ENCODE peak calls at places on chromosome 1, in six cellular contexts. One of them, this sample, is unnamed.

GRCh38 chr1:201791775-201792166 is 37.2 kb upstream of the IPO9 start:
- DNase-seq in uterus: peak
- DNase-seq in AG10803: peak
- DNase-seq in foreskin fibroblast: peak
- DNase-seq in thoracic aorta: peak
- DNase-seq in GM23248: peak
- DNase-seq in this sample: peak

GRCh38 chr1:45205000-45205909 is 1.1 kb downstream of the ZSWIM5 start:
- DNase-seq in uterus: peak
- DNase-seq in foreskin fibroblast: peak
- DNase-seq in AG10803: peak
- DNase-seq in thoracic aorta: no peak
- DNase-seq in GM23248: peak
- DNase-seq in this sample: peak

GRCh38 chr1:1173793-1174415 is at the start of gene TTLL10:
- DNase-seq in GM23248: no peak
- DNase-seq in uterus: no peak
- DNase-seq in foreskin fibroblast: no peak
- DNase-seq in AG10803: no peak
- DNase-seq in thoracic aorta: no peak
- DNase-seq in this sample: peak

GRCh38 chr1:243508303-243508713 is 252.5 kb downstream of the SDCCAG8 start:
- DNase-seq in thoracic aorta: no peak
- DNase-seq in GM23248: no peak
- DNase-seq in uterus: no peak
- DNase-seq in AG10803: no peak
- DNase-seq in foreskin fibroblast: no peak
- DNase-seq in this sample: no peak

GRCh38 chr1:79599257-79599656 is 592.7 kb upstream of the ADGRL4 start:
- DNase-seq in foreskin fibroblast: peak
- DNase-seq in AG10803: peak
- DNase-seq in thoracic aorta: no peak
- DNase-seq in uterus: no peak
- DNase-seq in GM23248: no peak
- DNase-seq in this sample: no peak

GRCh38 chr1:15866696-15867687 is 19.5 kb downstream of the SPEN start:
- DNase-seq in uterus: no peak
- DNase-seq in GM23248: peak
- DNase-seq in foreskin fibroblast: peak
- DNase-seq in AG10803: peak
- DNase-seq in thoracic aorta: no peak
- DNase-seq in this sample: no peak

GRCh38 chr1:55860816-55861519 is 645.8 kb upstream of the USP24 start:
- DNase-seq in uterus: no peak
- DNase-seq in GM23248: no peak
- DNase-seq in thoracic aorta: no peak
- DNase-seq in AG10803: no peak
- DNase-seq in foreskin fibroblast: peak
- DNase-seq in this sample: no peak

GRCh38 chr1:145990249-145991097 is 5.9 kb downstream of the TXNIP start:
- DNase-seq in uterus: peak
- DNase-seq in foreskin fibroblast: peak
- DNase-seq in AG10803: peak
- DNase-seq in GM23248: peak
- DNase-seq in thoracic aorta: no peak
- DNase-seq in this sample: no peak

GRCh38 chr1:204213668-204214662 is at the start of gene GOLT1A:
- DNase-seq in GM23248: peak
- DNase-seq in AG10803: peak
- DNase-seq in thoracic aorta: no peak
- DNase-seq in foreskin fibroblast: peak
- DNase-seq in uterus: peak
- DNase-seq in this sample: peak

GRCh38 chr1:216425577-216425976 is 2.3 kb upstream of the USH2A start:
- DNase-seq in uterus: no peak
- DNase-seq in AG10803: no peak
- DNase-seq in thoracic aorta: no peak
- DNase-seq in GM23248: no peak
- DNase-seq in foreskin fibroblast: no peak
- DNase-seq in this sample: no peak

GRCh38 chr1:23196627-23197328 is 20.5 kb downstream of the HTR1D start:
- DNase-seq in uterus: no peak
- DNase-seq in GM23248: peak
- DNase-seq in thoracic aorta: no peak
- DNase-seq in AG10803: peak
- DNase-seq in foreskin fibroblast: peak
- DNase-seq in this sample: peak

GRCh38 chr1:2233997-2234761 is 6.1 kb downstream of the SKI start:
- DNase-seq in AG10803: peak
- DNase-seq in thoracic aorta: peak
- DNase-seq in foreskin fibroblast: peak
- DNase-seq in uterus: peak
- DNase-seq in GM23248: peak
- DNase-seq in this sample: peak

GRCh38 chr1:153963850-153964331 is 554 bp upstream of the SLC39A1 start:
- DNase-seq in AG10803: no peak
- DNase-seq in uterus: peak
- DNase-seq in foreskin fibroblast: peak
- DNase-seq in thoracic aorta: no peak
- DNase-seq in GM23248: peak
- DNase-seq in this sample: peak

GRCh38 chr1:234961468-234962339 is 166.9 kb downstream of the TOMM20 start:
- DNase-seq in AG10803: peak
- DNase-seq in uterus: no peak
- DNase-seq in foreskin fibroblast: peak
- DNase-seq in GM23248: peak
- DNase-seq in thoracic aorta: no peak
- DNase-seq in this sample: peak

GRCh38 chr1:99264201-99265021 is at the start of gene PLPPR4:
- DNase-seq in thoracic aorta: no peak
- DNase-seq in GM23248: peak
- DNase-seq in uterus: peak
- DNase-seq in AG10803: peak
- DNase-seq in foreskin fibroblast: peak
- DNase-seq in this sample: peak

DNA sequence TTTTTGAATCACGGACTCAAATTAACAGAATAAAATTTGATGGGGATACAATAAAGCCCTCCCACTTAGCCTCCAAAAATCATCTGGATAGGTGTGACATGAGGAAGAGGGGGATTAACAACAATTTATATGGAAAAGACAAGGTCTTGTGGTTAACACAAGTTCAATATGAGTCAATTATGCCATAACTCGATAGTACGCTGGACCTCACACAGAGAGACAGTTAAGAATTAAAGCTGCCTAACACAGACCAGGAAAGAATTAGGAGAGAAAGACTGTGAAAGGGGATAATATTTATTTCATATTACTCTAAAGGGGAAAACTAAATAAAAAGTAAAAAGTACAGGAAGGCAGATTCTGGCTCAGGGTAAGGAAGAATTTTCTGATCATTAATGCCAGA is 243.7 kb upstream of the LYPLAL1 start:
- DNase-seq in uterus: no peak
- DNase-seq in GM23248: no peak
- DNase-seq in thoracic aorta: no peak
- DNase-seq in AG10803: no peak
- DNase-seq in foreskin fibroblast: no peak
- DNase-seq in this sample: no peak
- H3K4me3 ChIP-seq in uterus: no peak
- H3K4me3 ChIP-seq in GM23248: no peak
- H3K4me3 ChIP-seq in thoracic aorta: no peak
- H3K4me3 ChIP-seq in AG10803: no peak
- H3K4me3 ChIP-seq in foreskin fibroblast: no peak
- H3K4me3 ChIP-seq in this sample: no peak

GRCh38 chr1:197614916-197615692 is 160.2 kb downstream of the DENND1B start:
- DNase-seq in thoracic aorta: no peak
- DNase-seq in uterus: no peak
- DNase-seq in foreskin fibroblast: peak
- DNase-seq in GM23248: peak
- DNase-seq in AG10803: peak
- DNase-seq in this sample: no peak
- H3K4me3 ChIP-seq in thoracic aorta: no peak
- H3K4me3 ChIP-seq in uterus: no peak
- H3K4me3 ChIP-seq in foreskin fibroblast: no peak
- H3K4me3 ChIP-seq in GM23248: no peak
- H3K4me3 ChIP-seq in AG10803: no peak
- H3K4me3 ChIP-seq in this sample: no peak

GRCh38 chr1:25707280-25708016 is 90.9 kb downstream of the MAN1C1 start:
- DNase-seq in uterus: peak
- DNase-seq in thoracic aorta: no peak
- DNase-seq in AG10803: peak
- DNase-seq in foreskin fibroblast: peak
- DNase-seq in GM23248: peak
- DNase-seq in this sample: no peak
- H3K4me3 ChIP-seq in uterus: no peak
- H3K4me3 ChIP-seq in thoracic aorta: no peak
- H3K4me3 ChIP-seq in AG10803: no peak
- H3K4me3 ChIP-seq in foreskin fibroblast: no peak
- H3K4me3 ChIP-seq in GM23248: peak
- H3K4me3 ChIP-seq in this sample: no peak

GRCh38 chr1:6033986-6034749 is 11.5 kb upstream of the KCNAB2 start:
- DNase-seq in uterus: no peak
- DNase-seq in AG10803: no peak
- DNase-seq in foreskin fibroblast: peak
- DNase-seq in GM23248: peak
- DNase-seq in thoracic aorta: no peak
- DNase-seq in this sample: peak

GRCh38 chr1:6035719-6036118 is 10.0 kb upstream of the KCNAB2 start:
- DNase-seq in foreskin fibroblast: no peak
- DNase-seq in GM23248: no peak
- DNase-seq in thoracic aorta: no peak
- DNase-seq in uterus: no peak
- DNase-seq in AG10803: no peak
- DNase-seq in this sample: peak

GRCh38 chr1:6033124-6033523 is 12.6 kb upstream of the KCNAB2 start:
- DNase-seq in GM23248: no peak
- DNase-seq in uterus: no peak
- DNase-seq in thoracic aorta: no peak
- DNase-seq in AG10803: no peak
- DNase-seq in foreskin fibroblast: no peak
- DNase-seq in this sample: no peak

GRCh38 chr1:6035265-6035664 is 10.4 kb upstream of the KCNAB2 start:
- DNase-seq in GM23248: no peak
- DNase-seq in AG10803: no peak
- DNase-seq in foreskin fibroblast: no peak
- DNase-seq in thoracic aorta: no peak
- DNase-seq in uterus: no peak
- DNase-seq in this sample: peak

DNA sequence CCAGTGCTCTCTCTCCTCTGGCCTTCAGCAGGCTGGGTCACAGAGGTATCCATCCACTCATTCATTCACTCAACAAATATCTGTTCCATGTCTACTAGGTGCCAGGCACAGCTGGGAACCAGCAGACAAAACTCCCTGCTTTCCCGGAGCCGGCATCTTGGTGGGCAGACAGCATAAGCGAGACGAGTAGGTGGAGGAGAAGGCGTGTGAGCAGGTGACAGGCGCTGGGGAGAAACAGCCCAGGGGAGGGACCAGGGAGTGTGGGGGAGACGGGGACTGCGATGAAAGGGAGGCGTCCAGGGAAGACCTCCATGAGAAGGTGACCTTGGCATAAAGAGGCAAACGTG is 11.0 kb upstream of the KCNAB2 start:
- DNase-seq in GM23248: no peak
- DNase-seq in foreskin fibroblast: no peak
- DNase-seq in AG10803: no peak
- DNase-seq in thoracic aorta: no peak
- DNase-seq in uterus: no peak
- DNase-seq in this sample: peak
- H3K4me3 ChIP-seq in GM23248: no peak
- H3K4me3 ChIP-seq in foreskin fibroblast: no peak
- H3K4me3 ChIP-seq in AG10803: no peak
- H3K4me3 ChIP-seq in thoracic aorta: no peak
- H3K4me3 ChIP-seq in uterus: no peak
- H3K4me3 ChIP-seq in this sample: no peak

GRCh38 chr1:6181347-6181770 is 1.2 kb upstream of the CHD5 start:
- DNase-seq in AG10803: no peak
- DNase-seq in uterus: no peak
- DNase-seq in foreskin fibroblast: peak
- DNase-seq in thoracic aorta: no peak
- DNase-seq in GM23248: peak
- DNase-seq in this sample: peak

GRCh38 chr1:6178751-6179563 is 1.2 kb downstream of the CHD5 start:
- DNase-seq in thoracic aorta: no peak
- DNase-seq in foreskin fibroblast: no peak
- DNase-seq in GM23248: peak
- DNase-seq in uterus: no peak
- DNase-seq in AG10803: no peak
- DNase-seq in this sample: peak

GRCh38 chr1:6179564-6180175 is 451 bp downstream of the CHD5 start:
- DNase-seq in thoracic aorta: no peak
- DNase-seq in GM23248: peak
- DNase-seq in foreskin fibroblast: no peak
- DNase-seq in uterus: no peak
- DNase-seq in AG10803: no peak
- DNase-seq in this sample: peak

GRCh38 chr1:6180578-6181311 is 624 bp upstream of the CHD5 start:
- DNase-seq in AG10803: no peak
- DNase-seq in thoracic aorta: no peak
- DNase-seq in uterus: no peak
- DNase-seq in foreskin fibroblast: no peak
- DNase-seq in GM23248: peak
- DNase-seq in this sample: no peak

DNA sequence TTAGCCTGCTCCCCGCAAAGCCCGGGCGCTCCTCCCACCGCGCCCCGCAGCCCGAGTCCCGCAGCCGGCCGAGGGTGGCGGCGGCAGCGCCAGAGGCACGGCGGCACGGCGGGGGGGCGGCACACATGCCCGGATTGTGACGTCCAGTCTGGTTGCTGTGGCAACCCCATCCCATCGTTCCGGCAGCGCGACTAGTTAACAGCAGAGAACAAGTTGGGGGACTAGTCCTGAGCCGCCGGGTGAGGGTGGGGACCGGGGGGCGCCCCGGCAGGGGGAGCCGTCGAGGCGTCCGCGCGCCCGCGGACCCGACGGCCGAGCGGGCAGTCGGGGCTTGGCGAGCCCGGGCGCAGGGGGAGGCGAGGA is at the start of gene CHD5:
- DNase-seq in uterus: no peak
- DNase-seq in GM23248: peak
- DNase-seq in thoracic aorta: no peak
- DNase-seq in AG10803: no peak
- DNase-seq in foreskin fibroblast: peak
- DNase-seq in this sample: peak
- H3K4me3 ChIP-seq in uterus: peak
- H3K4me3 ChIP-seq in GM23248: no peak
- H3K4me3 ChIP-seq in thoracic aorta: peak
- H3K4me3 ChIP-seq in AG10803: no peak
- H3K4me3 ChIP-seq in foreskin fibroblast: no peak
- H3K4me3 ChIP-seq in this sample: no peak